ENCODE peak calls at places on chromosomes 2 and 18, in four cellular contexts. One of them, this sample, is unnamed.

GRCh38 chr2:30293303-30293912 is 62.1 kb downstream of the LBH start:
- DNase-seq in mesendoderm: peak; percentile 53
- DNase-seq in neuronal stem cell: no peak
- DNase-seq in IMR-90: peak; percentile 100
- DNase-seq in this sample: peak; percentile 82

GRCh38 chr18:11908182-11909080 is at the start of gene MPPE1:
- DNase-seq in mesendoderm: peak; percentile 93
- DNase-seq in neuronal stem cell: peak; percentile 80
- DNase-seq in IMR-90: peak; percentile 83
- DNase-seq in this sample: peak; percentile 89

GRCh38 chr2:27494284-27494943 is 586 bp downstream of the FNDC4 start:
- DNase-seq in mesendoderm: peak; percentile 38
- DNase-seq in neuronal stem cell: peak; percentile 29
- DNase-seq in IMR-90: peak; percentile 20
- DNase-seq in this sample: peak; percentile 35

GRCh38 chr2:240277073-240277806 is 136.8 kb upstream of the OTOS start:
- DNase-seq in mesendoderm: no peak
- DNase-seq in neuronal stem cell: no peak
- DNase-seq in IMR-90: peak; percentile 75
- DNase-seq in this sample: peak; percentile 34

GRCh38 chr2:134078349-134078748 is 175.5 kb upstream of the MGAT5 start:
- DNase-seq in mesendoderm: no peak
- DNase-seq in neuronal stem cell: no peak
- DNase-seq in IMR-90: no peak
- DNase-seq in this sample: no peak

GRCh38 chr2:130911996-130912395 is 75.3 kb downstream of the ARHGEF4 start:
- DNase-seq in mesendoderm: no peak
- DNase-seq in neuronal stem cell: no peak
- DNase-seq in IMR-90: no peak
- DNase-seq in this sample: no peak

GRCh38 chr2:40030451-40030975 is 251.5 kb upstream of the THUMPD2 start:
- DNase-seq in mesendoderm: no peak
- DNase-seq in neuronal stem cell: no peak
- DNase-seq in IMR-90: peak; percentile 43
- DNase-seq in this sample: no peak

GRCh38 chr2:200847939-200848338 is 16.5 kb downstream of the CLK1 start:
- DNase-seq in mesendoderm: no peak
- DNase-seq in neuronal stem cell: no peak
- DNase-seq in IMR-90: no peak
- DNase-seq in this sample: no peak

GRCh38 chr2:229376866-229377265 is 105.8 kb upstream of the PID1 start:
- DNase-seq in mesendoderm: no peak
- DNase-seq in neuronal stem cell: no peak
- DNase-seq in IMR-90: no peak
- DNase-seq in this sample: no peak

GRCh38 chr18:12652861-12653401 is 5.0 kb downstream of the SPIRE1 start:
- DNase-seq in mesendoderm: no peak
- DNase-seq in neuronal stem cell: no peak
- DNase-seq in IMR-90: peak; percentile 46
- DNase-seq in this sample: peak; percentile 80

GRCh38 chr2:177466337-177467195 is 74.0 kb downstream of the AGPS start:
- DNase-seq in mesendoderm: no peak
- DNase-seq in neuronal stem cell: no peak
- DNase-seq in IMR-90: peak; percentile 3
- DNase-seq in this sample: no peak

GRCh38 chr2:96138146-96139145 is at the start of gene ASTL:
- DNase-seq in mesendoderm: peak; percentile 75
- DNase-seq in neuronal stem cell: no peak
- DNase-seq in IMR-90: peak; percentile 32
- DNase-seq in this sample: peak; percentile 32

GRCh38 chr2:100767224-100767653 is 52.7 kb upstream of the NPAS2 start:
- DNase-seq in mesendoderm: no peak
- DNase-seq in neuronal stem cell: no peak
- DNase-seq in IMR-90: peak; percentile 78
- DNase-seq in this sample: peak; percentile 58

GRCh38 chr2:164742738-164743317 is 98.8 kb downstream of the COBLL1 start:
- DNase-seq in mesendoderm: no peak
- DNase-seq in neuronal stem cell: no peak
- DNase-seq in IMR-90: no peak
- DNase-seq in this sample: no peak

GRCh38 chr2:26335231-26335630 is 10.7 kb upstream of the SELENOI start:
- DNase-seq in mesendoderm: no peak
- DNase-seq in neuronal stem cell: no peak
- DNase-seq in IMR-90: no peak
- DNase-seq in this sample: no peak

GRCh38 chr2:118310016-118310877 is 222.0 kb downstream of the INSIG2 start:
- DNase-seq in mesendoderm: peak; percentile 87
- DNase-seq in neuronal stem cell: no peak
- DNase-seq in IMR-90: peak; percentile 8
- DNase-seq in this sample: peak; percentile 7

GRCh38 chr2:133574620-133575019 is 6.4 kb upstream of the NCKAP5 start:
- DNase-seq in mesendoderm: no peak
- DNase-seq in neuronal stem cell: no peak
- DNase-seq in IMR-90: no peak
- DNase-seq in this sample: no peak

GRCh38 chr2:1234731-1235308 is 178.4 kb upstream of the TPO start:
- DNase-seq in mesendoderm: no peak
- DNase-seq in neuronal stem cell: no peak
- DNase-seq in IMR-90: peak; percentile 6
- DNase-seq in this sample: no peak

GRCh38 chr2:109275120-109276040 is 146.4 kb downstream of the SH3RF3 start:
- DNase-seq in mesendoderm: no peak
- DNase-seq in neuronal stem cell: no peak
- DNase-seq in IMR-90: no peak
- DNase-seq in this sample: no peak

GRCh38 chr2:18122544-18123210 is 244.2 kb downstream of the KCNS3 start:
- DNase-seq in mesendoderm: no peak
- DNase-seq in neuronal stem cell: no peak
- DNase-seq in IMR-90: no peak
- DNase-seq in this sample: no peak

GRCh38 chr2:227205701-227206100 is 41.3 kb downstream of the COL4A3 start:
- DNase-seq in mesendoderm: peak; percentile 26
- DNase-seq in neuronal stem cell: no peak
- DNase-seq in IMR-90: no peak
- DNase-seq in this sample: no peak

GRCh38 chr2:28842042-28842441 is 28.1 kb downstream of the TRMT61B start:
- DNase-seq in mesendoderm: no peak
- DNase-seq in neuronal stem cell: no peak
- DNase-seq in IMR-90: no peak
- DNase-seq in this sample: no peak

GRCh38 chr2:241862093-241862492 is 3.4 kb upstream of the PDCD1 start:
- DNase-seq in mesendoderm: no peak
- DNase-seq in neuronal stem cell: no peak
- DNase-seq in IMR-90: no peak
- DNase-seq in this sample: no peak

GRCh38 chr2:11377915-11378649 is 33.6 kb upstream of the ROCK2 start:
- DNase-seq in mesendoderm: no peak
- DNase-seq in neuronal stem cell: no peak
- DNase-seq in IMR-90: peak; percentile 79
- DNase-seq in this sample: peak; percentile 57

GRCh38 chr2:216700088-216700567 is 4.8 kb upstream of the IGFBP5 start:
- DNase-seq in mesendoderm: no peak
- DNase-seq in neuronal stem cell: no peak
- DNase-seq in IMR-90: no peak
- DNase-seq in this sample: no peak

GRCh38 chr2:239566995-239567580 is 166.3 kb upstream of the HDAC4 start:
- DNase-seq in mesendoderm: peak; percentile 5
- DNase-seq in neuronal stem cell: no peak
- DNase-seq in IMR-90: no peak
- DNase-seq in this sample: no peak

GRCh38 chr2:36561223-36561944 is 36.6 kb downstream of the FEZ2 start:
- DNase-seq in mesendoderm: peak; percentile 94
- DNase-seq in neuronal stem cell: no peak
- DNase-seq in IMR-90: peak; percentile 93
- DNase-seq in this sample: peak; percentile 95

GRCh38 chr18:9642799-9643445 is 28.6 kb upstream of the PPP4R1 start:
- DNase-seq in mesendoderm: peak; percentile 75
- DNase-seq in neuronal stem cell: no peak
- DNase-seq in IMR-90: no peak
- DNase-seq in this sample: peak; percentile 61

GRCh38 chr2:108215794-108216211 is 24.0 kb upstream of the SULT1C3 start:
- DNase-seq in mesendoderm: peak; percentile 43
- DNase-seq in neuronal stem cell: no peak
- DNase-seq in IMR-90: peak; percentile 51
- DNase-seq in this sample: peak; percentile 44

GRCh38 chr2:191835539-191836350 is 11.1 kb downstream of the CAVIN2 start:
- DNase-seq in mesendoderm: peak; percentile 62
- DNase-seq in neuronal stem cell: no peak
- DNase-seq in IMR-90: peak; percentile 61
- DNase-seq in this sample: peak; percentile 11

GRCh38 chr2:158782126-158782525 is 13.0 kb upstream of the DAPL1 start:
- DNase-seq in mesendoderm: no peak
- DNase-seq in neuronal stem cell: no peak
- DNase-seq in IMR-90: no peak
- DNase-seq in this sample: no peak

GRCh38 chr2:108288534-108289106 is at the start of gene SULT1C2:
- DNase-seq in mesendoderm: peak; percentile 85
- DNase-seq in neuronal stem cell: peak; percentile 31
- DNase-seq in IMR-90: peak; percentile 12
- DNase-seq in this sample: no peak

GRCh38 chr2:110978148-110978547 is 142.6 kb upstream of the BCL2L11 start:
- DNase-seq in mesendoderm: no peak
- DNase-seq in neuronal stem cell: no peak
- DNase-seq in IMR-90: no peak
- DNase-seq in this sample: no peak

GRCh38 chr2:36235426-36235825 is 120.2 kb upstream of the CRIM1 start:
- DNase-seq in mesendoderm: peak; percentile 66
- DNase-seq in neuronal stem cell: no peak
- DNase-seq in IMR-90: no peak
- DNase-seq in this sample: no peak

GRCh38 chr18:48782381-48782841 is 168.4 kb downstream of the SMAD7 start:
- DNase-seq in mesendoderm: no peak
- DNase-seq in neuronal stem cell: no peak
- DNase-seq in IMR-90: no peak
- DNase-seq in this sample: peak; percentile 14
- H3K79me1 ChIP-seq in mesendoderm: peaks cover 1% of the 10 kb centered on the region
- H3K79me1 ChIP-seq in neuronal stem cell: no peaks in the 10 kb centered on the region
- H3K79me1 ChIP-seq in IMR-90: peaks cover 18% of the 10 kb centered on the region
- H3K79me1 ChIP-seq in this sample: peaks cover 47% of the 10 kb centered on the region

GRCh38 chr2:128378231-128379020 is 59.8 kb upstream of the HS6ST1 start:
- DNase-seq in mesendoderm: no peak
- DNase-seq in neuronal stem cell: no peak
- DNase-seq in IMR-90: no peak
- DNase-seq in this sample: no peak
- H3K79me1 ChIP-seq in mesendoderm: no peaks in the 10 kb centered on the region
- H3K79me1 ChIP-seq in neuronal stem cell: peaks cover 2% of the 10 kb centered on the region
- H3K79me1 ChIP-seq in IMR-90: no peaks in the 10 kb centered on the region
- H3K79me1 ChIP-seq in this sample: no peaks in the 10 kb centered on the region

GRCh38 chr2:190503088-190503487 is 31.4 kb downstream of the NEMP2 start:
- DNase-seq in mesendoderm: no peak
- DNase-seq in neuronal stem cell: no peak
- DNase-seq in IMR-90: no peak
- DNase-seq in this sample: no peak

GRCh38 chr2:190507135-190507534 is 27.4 kb downstream of the NEMP2 start:
- DNase-seq in mesendoderm: no peak
- DNase-seq in neuronal stem cell: no peak
- DNase-seq in IMR-90: no peak
- DNase-seq in this sample: no peak

GRCh38 chr2:190506666-190507065 is 27.9 kb downstream of the NEMP2 start:
- DNase-seq in mesendoderm: no peak
- DNase-seq in neuronal stem cell: no peak
- DNase-seq in IMR-90: no peak
- DNase-seq in this sample: no peak

GRCh38 chr2:190504912-190505311 is 29.6 kb downstream of the NEMP2 start:
- DNase-seq in mesendoderm: no peak
- DNase-seq in neuronal stem cell: no peak
- DNase-seq in IMR-90: no peak
- DNase-seq in this sample: no peak

DNA sequence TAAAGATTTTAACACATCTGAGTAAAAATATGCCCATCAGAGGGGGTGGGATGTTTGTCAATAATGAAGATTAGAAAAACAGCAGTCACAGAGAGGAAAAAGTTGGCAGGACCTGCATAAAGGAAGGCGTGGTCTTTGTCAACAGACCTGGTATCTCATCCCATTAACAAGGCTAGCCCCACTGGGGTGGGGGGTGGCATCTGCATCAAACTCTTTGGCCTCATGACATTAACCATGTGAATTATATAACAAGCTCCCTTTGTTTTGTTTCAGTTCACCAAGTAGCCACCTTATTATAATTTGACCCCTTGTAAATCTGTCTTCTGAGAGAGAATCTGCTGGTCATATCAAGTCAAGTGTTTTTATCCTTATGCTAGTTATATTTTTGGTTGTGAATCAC is 28.8 kb downstream of the NEMP2 start:
- DNase-seq in mesendoderm: no peak
- DNase-seq in neuronal stem cell: no peak
- DNase-seq in IMR-90: no peak
- DNase-seq in this sample: no peak
- H3K79me1 ChIP-seq in mesendoderm: no peaks in the 10 kb centered on the region
- H3K79me1 ChIP-seq in neuronal stem cell: no peaks in the 10 kb centered on the region
- H3K79me1 ChIP-seq in IMR-90: no peaks in the 10 kb centered on the region
- H3K79me1 ChIP-seq in this sample: no peaks in the 10 kb centered on the region

GRCh38 chr2:20589975-20590703 is 60.8 kb downstream of the HS1BP3 start:
- DNase-seq in mesendoderm: no peak
- DNase-seq in neuronal stem cell: no peak
- DNase-seq in IMR-90: peak; percentile 35
- DNase-seq in this sample: no peak
- H3K79me1 ChIP-seq in mesendoderm: no peaks in the 10 kb centered on the region
- H3K79me1 ChIP-seq in neuronal stem cell: no peaks in the 10 kb centered on the region
- H3K79me1 ChIP-seq in IMR-90: no peaks in the 10 kb centered on the region
- H3K79me1 ChIP-seq in this sample: no peaks in the 10 kb centered on the region

DNA sequence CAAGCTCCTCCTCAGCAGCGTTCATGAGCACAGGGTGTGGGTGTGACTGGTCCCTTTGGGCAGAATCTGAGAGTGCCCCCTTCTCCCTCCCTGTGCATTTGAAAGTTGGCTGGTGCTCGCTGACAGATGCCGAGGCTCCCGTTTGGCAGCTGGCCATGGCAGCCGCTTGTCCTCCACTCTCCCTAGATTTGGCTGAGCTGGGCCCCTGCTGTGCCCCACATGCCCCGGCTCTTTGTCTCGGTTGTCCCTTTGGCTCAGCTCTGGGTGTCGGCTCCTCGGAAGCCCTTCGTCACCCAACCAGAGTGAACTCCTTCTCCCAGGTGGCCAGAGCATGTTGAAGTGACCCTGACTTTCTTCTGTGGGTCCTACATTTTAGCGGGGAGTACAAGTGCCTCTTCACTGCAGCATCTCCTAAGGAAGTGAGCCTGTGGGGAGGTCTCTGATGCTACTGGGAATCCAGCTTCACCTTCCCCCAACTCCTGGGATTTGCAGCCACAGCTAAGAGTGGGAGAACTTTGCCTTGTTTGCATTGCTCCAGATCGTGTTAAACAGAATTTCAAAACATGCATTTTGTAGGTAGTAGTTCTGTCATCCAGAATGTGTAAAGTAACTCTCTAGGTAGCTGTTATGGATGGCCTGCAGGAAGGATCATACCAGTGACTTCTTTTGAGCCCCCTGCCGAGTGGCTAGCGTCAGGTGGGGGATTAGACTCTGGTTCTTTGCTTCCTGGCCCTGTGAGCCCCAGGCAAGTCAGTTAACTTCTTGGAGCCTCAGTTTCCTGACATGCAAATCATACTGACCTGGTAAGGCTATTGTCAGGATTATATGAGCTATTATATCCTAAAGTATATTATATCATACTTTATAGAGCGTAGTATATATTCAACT is 24.2 kb downstream of the HPCAL1 start:
- DNase-seq in mesendoderm: no peak
- DNase-seq in neuronal stem cell: no peak
- DNase-seq in IMR-90: no peak
- DNase-seq in this sample: no peak
- H3K79me1 ChIP-seq in mesendoderm: no peaks in the 10 kb centered on the region
- H3K79me1 ChIP-seq in neuronal stem cell: no peaks in the 10 kb centered on the region
- H3K79me1 ChIP-seq in IMR-90: peaks cover 8% of the 10 kb centered on the region
- H3K79me1 ChIP-seq in this sample: peaks cover 39% of the 10 kb centered on the region

This sample was measured in mesenchymal stem cell.